ENCODE peak calls at places on chromosomes 16 and 17, in seven cellular contexts. B is HCT116, E is uterus, A is ovary, I is AG10803, Q is adrenal gland, H is tibial nerve. D is an unnamed sample.

GRCh38 chr17:27596571-27597187 is 34.3 kb upstream of the LGALS9 start:
- DNase-seq in I (no peak), A (no peak), Q (no peak), H (no peak), B (no peak), E (no peak), D (peak)

GRCh38 chr17:76018340-76018680 is 8.8 kb downstream of the EVPL start:
- DNase-seq in E (no peak), A (no peak), I (no peak), B (no peak), Q (no peak), H (no peak), D (no peak)

GRCh38 chr17:74874615-74875037 is 1.8 kb upstream of the FDXR start:
- DNase-seq in B (no peak), E (no peak), Q (no peak), A (no peak), I (no peak), H (no peak), D (no peak)

GRCh38 chr16:14181371-14182050 is 110.4 kb downstream of the MRTFB start:
- DNase-seq in B (no peak), A (no peak), H (no peak), I (peak), Q (no peak), E (no peak), D (no peak)

GRCh38 chr17:57620576-57620975 is 124.5 kb downstream of the CCDC182 start:
- DNase-seq in H (no peak), Q (peak), I (no peak), A (no peak), E (no peak), B (no peak), D (no peak)

GRCh38 chr17:8563981-8564602 is 66.4 kb downstream of the MYH10 start:
- DNase-seq in E (no peak), H (no peak), I (peak), A (no peak), Q (no peak), B (no peak), D (no peak)

GRCh38 chr17:59829217-59830006 is 63.3 kb downstream of the TUBD1 start:
- DNase-seq in A (no peak), B (peak), I (peak), E (no peak), Q (no peak), H (no peak), D (peak)

GRCh38 chr16:84583995-84584394 is 33.9 kb downstream of the COTL1 start:
- DNase-seq in I (no peak), A (no peak), Q (no peak), E (no peak), B (no peak), H (no peak), D (no peak)

GRCh38 chr17:62898239-62898864 is 67.7 kb upstream of the TANC2 start:
- DNase-seq in I (peak), B (no peak), H (no peak), A (no peak), Q (no peak), E (no peak), D (no peak)

GRCh38 chr17:76599699-76600460 is 14.2 kb upstream of the ST6GALNAC2 start:
- DNase-seq in B (no peak), I (no peak), H (no peak), Q (no peak), A (no peak), E (no peak), D (peak)

GRCh38 chr17:77319211-77320031 is 178.7 kb downstream of the SEC14L1 start:
- DNase-seq in I (peak), A (peak), Q (peak), B (peak), E (peak), H (peak), D (peak)

GRCh38 chr16:3868967-3869366 is 11.5 kb downstream of the CREBBP start:
- DNase-seq in E (no peak), B (no peak), A (no peak), H (no peak), I (no peak), Q (no peak), D (no peak)

GRCh38 chr16:65965632-65966031 is 400.9 kb upstream of the CDH5 start:
- DNase-seq in B (no peak), H (no peak), I (no peak), Q (no peak), A (no peak), E (no peak), D (no peak)

GRCh38 chr17:57652811-57653210 is 92.3 kb downstream of the CCDC182 start:
- DNase-seq in B (no peak), E (no peak), A (no peak), Q (no peak), H (no peak), I (no peak), D (no peak)

GRCh38 chr17:68568581-68568980 is 32.6 kb downstream of the FAM20A start:
- DNase-seq in Q (no peak), E (no peak), I (no peak), B (no peak), H (no peak), A (no peak), D (no peak)

GRCh38 chr16:50607051-50607431 is 58.8 kb downstream of the NKD1 start:
- DNase-seq in E (no peak), I (no peak), B (no peak), H (no peak), Q (no peak), A (no peak), D (no peak)

GRCh38 chr16:50553182-50553710 is 5.0 kb downstream of the NKD1 start:
- DNase-seq in Q (no peak), A (no peak), B (no peak), H (no peak), E (no peak), I (no peak), D (no peak)

GRCh38 chr16:68364601-68364998 is 53.8 kb downstream of the PRMT7 start:
- DNase-seq in I (peak), A (no peak), H (no peak), E (no peak), B (no peak), Q (no peak), D (peak)

GRCh38 chr17:8465381-8466158 is 29.9 kb downstream of the NDEL1 start:
- DNase-seq in I (peak), A (no peak), B (no peak), H (no peak), Q (no peak), E (no peak), D (no peak)

GRCh38 chr16:12553191-12553590 is 250.5 kb downstream of the CPPED1 start:
- DNase-seq in E (no peak), Q (no peak), H (no peak), A (no peak), I (no peak), B (no peak), D (no peak)

GRCh38 chr17:55726440-55726839 is 3.8 kb upstream of the TMEM100 start:
- DNase-seq in Q (peak), H (peak), I (peak), E (peak), B (no peak), A (peak), D (no peak)

GRCh38 chr16:88617268-88618031 is 20.9 kb upstream of the IL17C start:
- DNase-seq in A (no peak), I (no peak), H (no peak), E (no peak), Q (no peak), B (no peak), D (no peak)

GRCh38 chr17:35540589-35541404 is 3.3 kb upstream of the SLFN12L start:
- DNase-seq in A (no peak), H (peak), Q (no peak), E (no peak), B (no peak), I (peak), D (peak)

GRCh38 chr16:27330542-27330941 is 16.8 kb downstream of the IL4R start:
- DNase-seq in H (peak), B (no peak), E (peak), I (peak), A (no peak), Q (peak), D (no peak)

GRCh38 chr16:12461201-12461600 is 342.5 kb downstream of the CPPED1 start:
- DNase-seq in E (no peak), I (no peak), Q (no peak), A (no peak), B (no peak), H (no peak), D (peak)

GRCh38 chr16:2252806-2253148 is 1.4 kb upstream of the ECI1 start:
- DNase-seq in E (no peak), A (no peak), Q (no peak), H (no peak), I (no peak), B (no peak), D (no peak)

GRCh38 chr17:82195675-82196258 is 16.9 kb downstream of the CCDC57 start:
- DNase-seq in I (no peak), A (no peak), Q (no peak), B (no peak), E (peak), H (no peak), D (no peak)

GRCh38 chr16:64459821-64460220 is 662.0 kb downstream of the CDH11 start:
- DNase-seq in E (peak), I (peak), Q (peak), A (no peak), B (no peak), H (no peak), D (no peak)

GRCh38 chr17:66673668-66674276 is 161.1 kb upstream of the CACNG5 start:
- DNase-seq in H (peak), A (peak), B (peak), Q (peak), I (peak), E (peak), D (peak)

GRCh38 chr17:69672924-69673323 is 258.4 kb downstream of the MAP2K6 start:
- DNase-seq in Q (no peak), H (no peak), B (no peak), A (no peak), E (no peak), I (peak), D (no peak)

GRCh38 chr16:70484867-70485266 is 30.5 kb downstream of the FCSK start:
- DNase-seq in H (no peak), E (no peak), B (no peak), Q (no peak), I (no peak), A (no peak), D (no peak)

GRCh38 chr17:17837380-17837821 is 615 bp upstream of the SREBF1 start:
- DNase-seq in Q (peak), H (peak), E (peak), B (peak), I (peak), A (no peak), D (peak)

DNA sequence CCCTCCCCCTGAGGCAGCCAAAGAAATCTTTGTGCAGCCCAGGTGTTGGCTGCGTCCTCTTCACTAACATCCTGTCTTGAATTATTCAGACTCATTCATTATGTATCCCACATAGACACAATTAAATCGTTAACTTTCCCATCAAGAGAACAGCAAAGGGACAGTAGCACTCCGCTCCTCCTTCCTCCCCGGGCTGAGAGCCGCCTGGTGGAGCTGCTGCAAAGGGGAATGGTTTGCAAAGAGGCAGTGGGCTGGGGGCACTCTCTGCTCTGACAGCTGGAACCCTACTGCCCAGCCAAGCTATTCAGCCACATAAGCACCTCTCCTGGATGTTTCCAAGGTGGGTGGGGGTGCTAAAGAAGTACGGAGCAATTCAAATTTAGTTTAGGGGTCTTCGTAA is 289.9 kb upstream of the SOX9 start:
- DNase-seq in B (no peak), I (no peak), A (no peak), E (no peak), Q (no peak), H (no peak), D (no peak)
- TF ChIP-seq CTCF in B (no peak), I (no peak), A (no peak), E (no peak), Q (no peak), H (no peak), D (no peak)

GRCh38 chr16:87490091-87490798 is 2.6 kb downstream of the ZCCHC14 start:
- DNase-seq in B (no peak), Q (no peak), E (no peak), A (no peak), H (no peak), I (no peak), D (no peak)

GRCh38 chr16:87486282-87486681 is 6.5 kb downstream of the ZCCHC14 start:
- DNase-seq in B (no peak), A (no peak), H (no peak), E (no peak), Q (no peak), I (no peak), D (no peak)

GRCh38 chr16:87489434-87490045 is 3.3 kb downstream of the ZCCHC14 start:
- DNase-seq in Q (no peak), A (no peak), B (no peak), E (no peak), I (no peak), H (no peak), D (no peak)

GRCh38 chr16:87484487-87485331 is 8.1 kb downstream of the ZCCHC14 start:
- DNase-seq in I (no peak), E (no peak), A (no peak), B (no peak), Q (peak), H (no peak), D (no peak)

DNA sequence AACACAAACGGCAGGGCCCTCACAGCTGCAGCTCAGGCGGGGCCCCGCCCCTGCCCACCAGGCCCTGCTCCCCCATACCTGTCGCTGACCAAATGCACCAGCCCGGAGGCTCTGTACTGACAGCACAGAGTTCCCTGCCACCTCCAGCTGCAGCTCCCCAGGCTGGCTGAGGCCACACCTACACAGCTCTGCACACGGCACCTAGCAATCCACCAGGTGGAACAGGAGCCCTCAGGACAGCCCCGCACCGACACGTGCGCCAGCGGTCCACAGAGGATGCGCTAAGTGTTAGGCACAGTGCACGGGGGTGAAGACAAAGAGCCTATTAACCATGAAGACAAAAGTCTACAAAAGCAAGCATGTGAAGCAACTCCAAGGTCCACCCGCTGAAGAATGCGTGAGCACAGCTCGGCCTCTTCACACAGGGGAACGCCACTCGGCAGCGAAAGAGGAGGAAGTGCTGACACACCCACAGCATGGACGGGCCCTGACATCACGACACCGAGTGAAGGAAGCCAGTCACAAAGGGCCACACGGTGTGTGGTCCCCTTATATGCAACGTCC is 5.4 kb downstream of the ZCCHC14 start:
- DNase-seq in B (peak), A (peak), H (no peak), E (no peak), Q (peak), I (peak), D (peak)
- H3K4me3 ChIP-seq in B (peak), A (no peak), H (no peak), E (no peak), Q (no peak), I (peak), D (no peak)

DNA sequence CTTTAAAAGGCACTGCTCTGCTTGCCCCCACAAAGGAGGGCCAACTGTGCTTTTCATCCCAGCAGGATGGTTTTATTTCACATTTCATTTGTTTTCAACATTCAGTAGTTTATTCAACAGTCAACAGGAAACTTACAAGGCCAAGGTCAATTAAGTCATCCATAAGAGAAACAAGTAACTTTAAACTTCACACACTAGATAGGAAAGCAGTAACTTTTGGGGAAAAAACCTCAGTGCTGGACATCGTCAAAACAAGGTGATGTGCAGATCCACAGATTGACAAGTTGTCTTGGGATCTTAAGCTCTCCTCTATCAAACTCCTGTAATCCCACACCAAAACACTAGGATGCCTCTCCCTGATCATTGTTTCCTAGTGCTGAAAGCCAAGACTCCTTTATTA is 18.5 kb downstream of the NFE2L1 start:
- DNase-seq in B (no peak), I (no peak), H (no peak), E (no peak), Q (no peak), A (no peak), D (no peak)
- TF ChIP-seq CTCF in B (no peak), I (no peak), H (no peak), E (no peak), Q (peak), A (no peak), D (no peak)

DNA sequence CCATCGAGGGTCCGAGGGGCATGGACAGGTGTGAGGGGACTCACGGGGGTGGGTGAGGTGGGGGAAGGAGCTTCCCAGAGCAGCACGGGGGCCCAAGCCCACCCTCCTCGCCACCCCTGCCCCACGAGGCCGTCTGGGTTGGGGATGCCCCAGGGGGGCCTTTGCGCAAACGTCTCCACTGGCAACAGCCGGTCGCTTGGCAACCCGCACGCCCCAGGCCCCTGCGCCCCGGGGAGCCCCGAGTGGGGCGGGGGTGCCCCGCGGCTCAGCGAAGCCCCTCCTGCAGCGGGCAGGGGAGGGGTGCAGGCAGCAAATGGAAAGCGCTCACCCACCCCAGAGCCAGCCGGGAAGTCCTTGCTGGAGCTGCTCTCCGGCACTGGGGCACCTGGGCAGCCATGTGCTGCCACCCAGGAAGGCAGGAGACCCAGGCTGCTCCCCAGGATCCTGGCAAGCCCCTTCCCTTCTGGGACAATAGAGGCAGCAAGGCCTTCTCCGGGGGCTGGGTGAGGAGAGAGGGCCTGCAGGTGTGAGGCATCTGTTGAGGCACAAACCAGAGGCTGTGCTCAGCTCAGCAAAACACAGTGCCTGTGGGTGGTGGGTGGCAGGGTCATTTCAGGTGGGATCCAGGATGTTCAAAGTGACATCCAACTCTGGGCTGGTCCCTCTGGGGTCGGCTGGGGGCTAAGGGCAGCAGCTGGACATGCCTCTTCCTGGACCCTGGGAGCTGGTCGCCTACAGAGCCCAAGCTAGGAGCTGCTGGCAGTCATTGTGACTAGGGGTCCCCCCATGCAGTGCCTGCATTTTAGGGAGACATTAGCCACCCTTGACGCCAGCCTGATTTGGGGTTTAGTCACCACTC is 80.9 kb upstream of the CBX4 start:
- DNase-seq in Q (no peak), B (no peak), I (no peak), H (no peak), E (no peak), A (no peak), D (no peak)
- H3K4me3 ChIP-seq in Q (no peak), B (no peak), I (no peak), H (no peak), E (no peak), A (no peak), D (no peak)

GRCh38 chr17:6786618-6787017 is 10.6 kb downstream of the FBXO39 start:
- DNase-seq in H (no peak), A (no peak), Q (no peak), B (no peak), E (no peak), I (peak), D (peak)
- TF ChIP-seq CTCF in H (no peak), A (no peak), Q (no peak), B (no peak), E (no peak), I (no peak), D (no peak)